ENCODE peak calls at places on chromosomes 6 and 20, in ten cellular contexts. R is AG09319, V is GM20000, A is mammary epithelial cell, P is pancreas, N is choroid plexus epithelial cell, Q is upper lobe of right lung, G is ovary, K is uterus, M is fibroblast of lung. Z is an unnamed sample.

GRCh38 chr20:7137395-7138151 is 370.1 kb downstream of the BMP2 start:
- DNase-seq in R (no peak), V (no peak), A (peak; percentile 23), P (no peak), N (no peak), Q (no peak), G (no peak), K (no peak), M (no peak), Z (no peak)

GRCh38 chr6:5809471-5809870 is 197.3 kb downstream of the NRN1 start:
- DNase-seq in R (no peak), V (no peak), A (no peak), P (no peak), N (no peak), Q (no peak), G (no peak), K (no peak), M (no peak), Z (no peak)

GRCh38 chr6:2503816-2504494 is 246.8 kb downstream of the MYLK4 start:
- DNase-seq in R (no peak), V (no peak), A (peak; percentile 47), P (no peak), N (peak; percentile 93), Q (no peak), G (no peak), K (no peak), M (peak; percentile 53), Z (no peak)

GRCh38 chr20:48066256-48066655 is 281.0 kb upstream of the SULF2 start:
- DNase-seq in R (no peak), V (no peak), A (peak; percentile 60), P (no peak), N (peak; percentile 97), Q (no peak), G (no peak), K (no peak), M (peak; percentile 78), Z (no peak)

GRCh38 chr6:158142789-158143188 is 25.3 kb downstream of the SERAC1 start:
- DNase-seq in R (peak; percentile 31), V (no peak), A (peak; percentile 93), P (no peak), N (peak; percentile 62), Q (no peak), G (no peak), K (no peak), M (peak; percentile 79), Z (no peak)

GRCh38 chr6:101544286-101544685 is 150.8 kb downstream of the GRIK2 start:
- DNase-seq in R (no peak), V (no peak), A (peak; percentile 44), P (no peak), N (peak; percentile 39), Q (no peak), G (no peak), K (no peak), M (peak; percentile 44), Z (no peak)

GRCh38 chr6:15495375-15495901 is 167.4 kb downstream of the DTNBP1 start:
- DNase-seq in R (no peak), V (no peak), A (no peak), P (no peak), N (peak; percentile 43), Q (no peak), G (no peak), K (no peak), M (no peak), Z (no peak)

GRCh38 chr6:134689177-134689576 is 260.7 kb downstream of the ALDH8A1 start:
- DNase-seq in R (no peak), V (no peak), A (peak; percentile 42), P (no peak), N (no peak), Q (no peak), G (no peak), K (no peak), M (no peak), Z (no peak)

GRCh38 chr6:33607126-33607783 is 13.9 kb upstream of the ITPR3 start:
- DNase-seq in R (no peak), V (no peak), A (no peak), P (no peak), N (no peak), Q (no peak), G (no peak), K (no peak), M (no peak), Z (no peak)

GRCh38 chr6:69901361-69901760 is 35.0 kb downstream of the COL19A1 start:
- DNase-seq in R (no peak), V (no peak), A (no peak), P (no peak), N (no peak), Q (no peak), G (no peak), K (no peak), M (no peak), Z (no peak)

GRCh38 chr20:58210398-58210747 is 18.1 kb downstream of the ANKRD60 start:
- DNase-seq in R (no peak), V (no peak), A (no peak), P (no peak), N (no peak), Q (no peak), G (no peak), K (no peak), M (no peak), Z (no peak)

GRCh38 chr20:58213112-58213511 is 15.3 kb downstream of the ANKRD60 start:
- DNase-seq in R (no peak), V (no peak), A (no peak), P (no peak), N (peak; percentile 21), Q (no peak), G (no peak), K (no peak), M (peak; percentile 22), Z (no peak)

GRCh38 chr20:58212636-58213035 is 15.8 kb downstream of the ANKRD60 start:
- DNase-seq in R (no peak), V (no peak), A (no peak), P (no peak), N (no peak), Q (no peak), G (no peak), K (no peak), M (no peak), Z (no peak)

GRCh38 chr20:58208944-58209343 is 19.5 kb downstream of the ANKRD60 start:
- DNase-seq in R (no peak), V (no peak), A (no peak), P (no peak), N (no peak), Q (no peak), G (no peak), K (no peak), M (no peak), Z (no peak)

DNA sequence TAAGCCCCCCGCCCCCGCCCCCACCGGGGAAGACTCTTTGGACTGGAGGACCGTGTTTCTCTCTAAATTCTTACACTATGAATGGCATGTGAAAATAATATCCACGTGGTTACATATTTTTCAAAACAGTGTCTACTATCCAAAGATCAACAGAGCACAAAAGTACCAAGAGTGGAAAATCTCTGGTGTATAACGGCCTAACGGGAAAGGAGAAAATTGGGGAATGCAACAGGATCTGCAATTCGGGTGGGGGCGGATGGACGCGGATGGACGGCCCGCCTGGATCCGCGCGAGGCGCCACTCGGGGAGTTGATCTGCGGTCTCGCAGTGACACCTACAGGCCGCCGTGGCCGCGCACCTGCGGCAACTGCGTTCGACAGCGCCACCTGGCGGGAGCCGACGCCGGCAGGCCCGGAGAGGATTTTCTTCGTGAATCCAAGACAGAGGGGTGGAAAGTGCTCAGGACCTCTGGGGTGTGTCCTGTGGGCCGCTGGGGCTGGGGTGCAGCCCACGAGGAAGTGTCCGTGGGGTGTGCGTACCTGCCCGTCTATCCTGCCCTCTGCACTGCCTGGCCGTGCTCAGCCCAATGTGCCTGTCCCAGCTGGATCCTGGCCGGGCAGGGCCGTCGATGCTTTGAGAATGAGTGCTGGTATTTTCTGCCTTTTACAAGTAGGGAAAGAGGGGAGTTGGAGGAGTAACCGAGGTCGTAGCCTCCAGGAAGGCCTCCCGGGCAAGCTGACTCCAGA is 18.6 kb downstream of the ANKRD60 start:
- DNase-seq in R (peak; percentile 31), V (peak; percentile 95), A (peak; percentile 48), P (peak; percentile 99), N (peak; percentile 80), Q (peak; percentile 92), G (peak; percentile 93), K (peak; percentile 85), M (peak; percentile 52), Z (peak; percentile 87)
- TF ChIP-seq CTCF in R (no peak), V (peak; percentile 100), A (peak; percentile 100), P (peak; percentile 100), N (peak; percentile 98), Q (peak; percentile 100), G (peak; percentile 100), K (peak; percentile 100), M (peak; percentile 100), Z (peak; percentile 100)

GRCh38 chr6:17042422-17043147 is 59.3 kb upstream of the STMND1 start:
- DNase-seq in R (no peak), V (no peak), A (peak; percentile 77), P (no peak), N (peak; percentile 43), Q (no peak), G (no peak), K (no peak), M (peak; percentile 70), Z (no peak)
- TF ChIP-seq CTCF in R (peak; percentile 50), V (no peak), A (peak; percentile 28), P (no peak), N (peak; percentile 47), Q (peak; percentile 28), G (no peak), K (no peak), M (peak; percentile 46), Z (no peak)

GRCh38 chr20:1934578-1935573 is 39.7 kb downstream of the SIRPA start:
- DNase-seq in R (peak; percentile 60), V (no peak), A (peak; percentile 88), P (no peak), N (peak; percentile 62), Q (peak; percentile 46), G (peak; percentile 63), K (peak; percentile 78), M (peak; percentile 70), Z (no peak)

GRCh38 chr20:1937316-1937976 is 42.2 kb downstream of the SIRPA start:
- DNase-seq in R (no peak), V (no peak), A (no peak), P (peak; percentile 39), N (no peak), Q (no peak), G (no peak), K (no peak), M (no peak), Z (no peak)

GRCh38 chr20:1934162-1934561 is 39.0 kb downstream of the SIRPA start:
- DNase-seq in R (peak; percentile 62), V (no peak), A (peak; percentile 52), P (no peak), N (peak; percentile 21), Q (no peak), G (no peak), K (no peak), M (peak; percentile 86), Z (no peak)

GRCh38 chr20:1933465-1933870 is 38.3 kb downstream of the SIRPA start:
- DNase-seq in R (no peak), V (no peak), A (no peak), P (peak; percentile 37), N (no peak), Q (no peak), G (peak; percentile 64), K (peak; percentile 70), M (peak; percentile 61), Z (no peak)

GRCh38 chr20:1935696-1936366 is 40.6 kb downstream of the SIRPA start:
- DNase-seq in R (no peak), V (no peak), A (no peak), P (peak; percentile 76), N (no peak), Q (peak; percentile 46), G (peak; percentile 50), K (no peak), M (no peak), Z (no peak)
- TF ChIP-seq CTCF in R (no peak), V (no peak), A (no peak), P (no peak), N (no peak), Q (no peak), G (no peak), K (no peak), M (no peak), Z (no peak)

GRCh38 chr20:20407891-20408805 is 40.2 kb downstream of the INSM1 start:
- DNase-seq in R (no peak), V (no peak), A (no peak), P (no peak), N (peak; percentile 42), Q (no peak), G (no peak), K (no peak), M (peak; percentile 49), Z (no peak)
- TF ChIP-seq CTCF in R (peak; percentile 23), V (no peak), A (no peak), P (no peak), N (peak; percentile 46), Q (no peak), G (no peak), K (no peak), M (peak; percentile 32), Z (no peak)

Z was measured in natural killer cell.